ENCODE peak calls at places on chromosomes 1 and 21, in eight cellular contexts. E is psoas muscle, U is lower lobe of right lung, S is right lobe of liver, Z is heart right ventricle, N is right atrium auricular region, W is tibial nerve, R is prostate gland. D is an unnamed sample.

GRCh38 chr1:192592981-192593683 is 17.6 kb downstream of the RGS1 start:
- DNase-seq in E (no peak), U (no peak), S (no peak), Z (no peak), N (no peak), W (no peak), R (no peak), D (no peak)

GRCh38 chr1:65813956-65814355 is 21.3 kb downstream of the PDE4B start:
- DNase-seq in E (no peak), U (no peak), S (no peak), Z (no peak), N (no peak), W (no peak), R (no peak), D (no peak)

GRCh38 chr21:46633561-46633960 is 1.9 kb upstream of the PRMT2 start:
- DNase-seq in E (no peak), U (no peak), S (no peak), Z (no peak), N (no peak), W (no peak), R (no peak), D (no peak)

GRCh38 chr1:201229771-201230635 is 39.4 kb downstream of the IGFN1 start:
- DNase-seq in E (no peak), U (no peak), S (no peak), Z (no peak), N (no peak), W (no peak), R (no peak), D (no peak)

GRCh38 chr1:43423672-43424550 is 29.8 kb downstream of the HYI start:
- DNase-seq in E (no peak), U (no peak), S (no peak), Z (no peak), N (no peak), W (no peak), R (no peak), D (no peak)

GRCh38 chr1:79430437-79430836 is 423.9 kb upstream of the ADGRL4 start:
- DNase-seq in E (no peak), U (no peak), S (no peak), Z (no peak), N (no peak), W (no peak), R (no peak), D (no peak)

GRCh38 chr1:197800379-197801110 is 25.3 kb upstream of the DENND1B start:
- DNase-seq in E (no peak), U (no peak), S (no peak), Z (no peak), N (no peak), W (no peak), R (no peak), D (no peak)

GRCh38 chr1:40143891-40144575 is 17.2 kb upstream of the RLF start:
- DNase-seq in E (no peak), U (no peak), S (no peak), Z (peak; percentile 57), N (peak; percentile 66), W (no peak), R (peak; percentile 71), D (no peak)

GRCh38 chr21:38930838-38931237 is 125.1 kb downstream of the ETS2 start:
- DNase-seq in E (no peak), U (no peak), S (no peak), Z (no peak), N (peak; percentile 78), W (no peak), R (no peak), D (no peak)

GRCh38 chr1:18176619-18177018 is 69.0 kb downstream of the IGSF21 start:
- DNase-seq in E (no peak), U (no peak), S (no peak), Z (no peak), N (no peak), W (no peak), R (no peak), D (no peak)

GRCh38 chr1:16969651-16970050 is 10.8 kb downstream of the MFAP2 start:
- DNase-seq in E (no peak), U (no peak), S (no peak), Z (no peak), N (no peak), W (no peak), R (no peak), D (no peak)

GRCh38 chr1:43951021-43951985 is 4.6 kb downstream of the IPO13 start:
- DNase-seq in E (no peak), U (no peak), S (no peak), Z (no peak), N (no peak), W (no peak), R (no peak), D (no peak)

GRCh38 chr21:37837381-37837780 is 78.9 kb downstream of the KCNJ6 start:
- DNase-seq in E (no peak), U (no peak), S (no peak), Z (no peak), N (no peak), W (no peak), R (no peak), D (no peak)

GRCh38 chr1:147676306-147677085 is 6.2 kb upstream of the ACP6 start:
- DNase-seq in E (no peak), U (no peak), S (no peak), Z (no peak), N (no peak), W (no peak), R (no peak), D (no peak)

GRCh38 chr1:169102567-169102966 is 3.9 kb upstream of the ATP1B1 start:
- DNase-seq in E (no peak), U (peak; percentile 53), S (no peak), Z (peak; percentile 38), N (no peak), W (no peak), R (no peak), D (peak; percentile 61)

GRCh38 chr1:53556657-53557227 is 97.5 kb downstream of the DMRTB1 start:
- DNase-seq in E (no peak), U (no peak), S (peak; percentile 2), Z (no peak), N (no peak), W (no peak), R (no peak), D (no peak)

GRCh38 chr1:4655674-4656532 is 1.5 kb downstream of the AJAP1 start:
- DNase-seq in E (peak; percentile 56), U (no peak), S (peak; percentile 54), Z (peak; percentile 52), N (no peak), W (no peak), R (peak; percentile 28), D (no peak)

GRCh38 chr1:28910379-28911125 is 3.8 kb upstream of the EPB41 start:
- DNase-seq in E (no peak), U (no peak), S (no peak), Z (no peak), N (peak; percentile 43), W (no peak), R (no peak), D (no peak)

GRCh38 chr1:156599811-156600210 is 1.5 kb downstream of the GPATCH4 start:
- DNase-seq in E (no peak), U (no peak), S (no peak), Z (no peak), N (no peak), W (no peak), R (no peak), D (no peak)

GRCh38 chr1:66446261-66447001 is 87.5 kb upstream of the SGIP1 start:
- DNase-seq in E (no peak), U (no peak), S (no peak), Z (peak; percentile 54), N (no peak), W (no peak), R (peak; percentile 26), D (no peak)

GRCh38 chr1:239091537-239091936 is 294.8 kb upstream of the CHRM3 start:
- DNase-seq in E (no peak), U (no peak), S (no peak), Z (no peak), N (no peak), W (no peak), R (no peak), D (no peak)
- H3K27me3 ChIP-seq in E (no peaks in the 10 kb centered on the region), U (no peaks in the 10 kb centered on the region), S (no peaks in the 10 kb centered on the region), Z (no peaks in the 10 kb centered on the region), N (no peaks in the 10 kb centered on the region), W (no peaks in the 10 kb centered on the region), R (no peaks in the 10 kb centered on the region), D (no peaks in the 10 kb centered on the region)

GRCh38 chr21:40853956-40854688 is 7.2 kb upstream of the DSCAM start:
- DNase-seq in E (no peak), U (no peak), S (no peak), Z (no peak), N (no peak), W (no peak), R (no peak), D (no peak)

GRCh38 chr21:40847956-40848355 is 998 bp upstream of the DSCAM start:
- DNase-seq in E (no peak), U (no peak), S (no peak), Z (no peak), N (no peak), W (no peak), R (no peak), D (no peak)

GRCh38 chr21:40850071-40850470 is 3.1 kb upstream of the DSCAM start:
- DNase-seq in E (no peak), U (no peak), S (no peak), Z (no peak), N (no peak), W (no peak), R (no peak), D (no peak)

GRCh38 chr21:40851749-40852148 is 4.8 kb upstream of the DSCAM start:
- DNase-seq in E (no peak), U (no peak), S (no peak), Z (no peak), N (no peak), W (no peak), R (no peak), D (no peak)

GRCh38 chr21:40852563-40852962 is 5.6 kb upstream of the DSCAM start:
- DNase-seq in E (no peak), U (no peak), S (no peak), Z (no peak), N (no peak), W (no peak), R (no peak), D (no peak)
- TF ChIP-seq CTCF in E (no peak), U (no peak), S (no peak), Z (no peak), N (no peak), W (no peak), R (no peak), D (no peak)

DNA sequence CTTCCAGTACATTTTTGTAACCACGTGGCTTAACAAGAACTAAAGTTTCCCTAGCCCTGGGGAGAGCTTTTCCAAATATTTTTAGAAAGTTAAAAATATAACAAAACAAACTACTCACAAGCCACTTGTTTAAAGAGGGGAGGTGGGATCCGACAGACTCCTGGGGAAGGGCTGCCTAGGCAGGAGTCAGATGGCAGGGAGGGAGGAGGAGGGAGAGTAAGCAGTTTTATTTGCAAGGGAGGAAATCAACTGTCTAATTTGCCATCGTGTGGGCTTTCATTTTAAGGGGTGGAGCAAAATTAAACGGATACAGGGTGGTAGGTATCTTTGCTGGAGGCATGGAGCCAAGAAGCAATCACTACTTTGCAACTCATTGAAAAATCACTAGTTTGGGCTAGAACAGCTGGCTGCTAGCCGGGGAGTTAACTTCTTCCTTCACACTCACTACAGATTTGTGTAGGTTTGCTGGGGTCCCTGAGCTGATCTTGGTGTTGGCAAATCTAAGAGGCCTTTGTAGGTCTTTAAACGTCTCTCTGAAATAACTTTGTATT is 8.8 kb downstream of the BARHL2 start:
- DNase-seq in E (no peak), U (no peak), S (no peak), Z (no peak), N (no peak), W (no peak), R (no peak), D (no peak)
- H3K27me3 ChIP-seq in E (peaks cover 44% of the 10 kb centered on the region), U (peaks cover 94% of the 10 kb centered on the region), S (peaks cover 68% of the 10 kb centered on the region), Z (peaks cover 99% of the 10 kb centered on the region), N (peaks cover 59% of the 10 kb centered on the region), W (peaks cover 98% of the 10 kb centered on the region), R (peaks cover 28% of the 10 kb centered on the region), D (peaks cover 100% of the 10 kb centered on the region)

GRCh38 chr1:239997515-239998311 is 94.0 kb upstream of the FMN2 start:
- DNase-seq in E (no peak), U (no peak), S (peak; percentile 22), Z (no peak), N (no peak), W (no peak), R (no peak), D (no peak)
- TF ChIP-seq CTCF in E (no peak), U (no peak), S (no peak), Z (peak; percentile 23), N (no peak), W (no peak), R (no peak), D (no peak)